ENCODE peak calls at places on chromosomes 11 and 22, in six cellular contexts. X is neuronal stem cell; Z is GM23248; L is fibroblast of lung; U is CD8-positive, alpha-beta T cell; S is lower lobe of right lung. C is an unnamed sample.
A peak's percentile ranks its signal among the peaks of the same experiment; 100 is the strongest.

GRCh38 chr11:32312206-32312817 is 123.0 kb downstream of the WT1 start:
- DNase-seq in X (no peak), Z (peak; percentile 49), L (peak; percentile 53), U (no peak), S (no peak), C (no peak)

GRCh38 chr11:766941-767210 is 10.4 kb downstream of the GATD1 start:
- DNase-seq in X (no peak), Z (no peak), L (no peak), U (no peak), S (no peak), C (no peak)

GRCh38 chr11:72398058-72398758 is 36.1 kb downstream of the CLPB start:
- DNase-seq in X (no peak), Z (no peak), L (no peak), U (peak; percentile 7), S (no peak), C (no peak)

GRCh38 chr11:130217632-130218031 is 58.0 kb downstream of the ST14 start:
- DNase-seq in X (no peak), Z (no peak), L (no peak), U (peak; percentile 42), S (peak; percentile 21), C (no peak)

GRCh38 chr11:13054278-13054677 is 45.2 kb downstream of the RASSF10 start:
- DNase-seq in X (no peak), Z (peak; percentile 41), L (no peak), U (no peak), S (no peak), C (no peak)

GRCh38 chr22:39472570-39473556 is 16.1 kb downstream of the MGAT3 start:
- DNase-seq in X (no peak), Z (no peak), L (no peak), U (no peak), S (no peak), C (no peak)

GRCh38 chr11:117959438-117960149 is 26.6 kb upstream of the IL10RA start:
- DNase-seq in X (no peak), Z (no peak), L (no peak), U (no peak), S (no peak), C (no peak)

GRCh38 chr11:134277176-134278001 is 1.2 kb downstream of the GLB1L3 start:
- DNase-seq in X (no peak), Z (peak; percentile 10), L (no peak), U (peak; percentile 48), S (no peak), C (no peak)

GRCh38 chr11:107609384-107610218 is 18.7 kb downstream of the ELMOD1 start:
- DNase-seq in X (peak; percentile 31), Z (no peak), L (no peak), U (no peak), S (no peak), C (no peak)

GRCh38 chr11:93732237-93732892 is 8.9 kb downstream of the TAF1D start:
- DNase-seq in X (no peak), Z (no peak), L (no peak), U (no peak), S (no peak), C (no peak)

GRCh38 chr11:289145-289705 is 299 bp downstream of the PGGHG start:
- DNase-seq in X (no peak), Z (no peak), L (no peak), U (peak; percentile 57), S (no peak), C (no peak)

GRCh38 chr11:100687630-100688395 is 725 bp downstream of the ARHGAP42 start:
- DNase-seq in X (peak; percentile 70), Z (peak; percentile 84), L (peak; percentile 87), U (no peak), S (peak; percentile 54), C (peak; percentile 69)

GRCh38 chr22:20064140-20064480 is 15.9 kb upstream of the DGCR8 start:
- DNase-seq in X (no peak), Z (no peak), L (no peak), U (no peak), S (no peak), C (no peak)

GRCh38 chr11:131672191-131672590 is 301.8 kb downstream of the NTM start:
- DNase-seq in X (no peak), Z (no peak), L (no peak), U (no peak), S (no peak), C (no peak)

GRCh38 chr11:111259871-111260270 is 14.3 kb downstream of the POU2AF2 start:
- DNase-seq in X (no peak), Z (peak; percentile 34), L (no peak), U (no peak), S (no peak), C (no peak)

GRCh38 chr11:78019808-78020207 is 3.3 kb downstream of the KCTD14 start:
- DNase-seq in X (no peak), Z (no peak), L (no peak), U (no peak), S (no peak), C (no peak)

GRCh38 chr11:112635338-112635737 is 325.9 kb upstream of the NCAM1 start:
- DNase-seq in X (no peak), Z (no peak), L (no peak), U (no peak), S (no peak), C (no peak)

GRCh38 chr11:95512682-95513081 is 276.9 kb downstream of the FAM76B start:
- DNase-seq in X (no peak), Z (peak; percentile 98), L (peak; percentile 96), U (no peak), S (no peak), C (peak; percentile 45)

GRCh38 chr11:18066626-18067025 is 20.6 kb upstream of the TPH1 start:
- DNase-seq in X (no peak), Z (peak; percentile 16), L (peak; percentile 27), U (no peak), S (no peak), C (no peak)

GRCh38 chr22:20422271-20422958 is 15.2 kb downstream of the SCARF2 start:
- DNase-seq in X (no peak), Z (peak; percentile 82), L (no peak), U (no peak), S (peak; percentile 43), C (no peak)

GRCh38 chr22:29719894-29720645 is at the start of gene CABP7:
- DNase-seq in X (no peak), Z (peak; percentile 33), L (no peak), U (no peak), S (no peak), C (no peak)
- H3K4me3 ChIP-seq in X (peak within 1 kb of the TSS; percentile 41), Z (no peak within 1 kb of the TSS), L (no peak within 1 kb of the TSS), U (no peak within 1 kb of the TSS), S (peak within 1 kb of the TSS; percentile 11), C (peak within 1 kb of the TSS; percentile 36)

DNA sequence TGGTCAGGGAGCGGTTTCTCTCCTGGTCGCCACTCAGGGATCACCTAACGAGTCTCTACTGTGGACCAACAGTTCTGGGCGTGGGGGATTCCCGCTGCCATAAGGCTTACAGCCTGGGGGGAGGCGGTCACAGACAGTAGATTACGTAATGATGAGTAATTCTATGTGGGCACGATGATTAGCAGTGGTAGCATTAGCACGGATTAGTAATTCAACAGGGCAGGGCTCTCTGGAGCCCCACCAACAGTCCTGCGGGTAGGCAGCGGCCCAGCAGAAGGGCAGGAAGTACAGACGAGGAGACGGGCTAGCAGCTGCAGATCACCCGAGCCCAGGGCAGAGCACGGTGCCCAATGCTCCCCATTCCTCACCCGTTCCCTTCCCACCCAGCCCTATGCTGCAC is 3.6 kb downstream of the SHISAL1 start:
- DNase-seq in X (no peak), Z (peak; percentile 99), L (peak; percentile 89), U (no peak), S (no peak), C (peak; percentile 73)
- H3K27me3 ChIP-seq in X (no peaks in the 10 kb centered on the region), Z (no peaks in the 10 kb centered on the region), L (no peaks in the 10 kb centered on the region), U (no peaks in the 10 kb centered on the region), S (no peaks in the 10 kb centered on the region), C (no peaks in the 10 kb centered on the region)

GRCh38 chr11:66292543-66293332 is 1.0 kb downstream of the TMEM151A start:
- DNase-seq in X (no peak), Z (no peak), L (no peak), U (no peak), S (no peak), C (no peak)
- H3K4me3 ChIP-seq in X (no peak overlapping the region), Z (no peak overlapping the region), L (no peak overlapping the region), U (no peak overlapping the region), S (peak overlapping the region; percentile 51), C (no peak overlapping the region)

GRCh38 chr11:1863352-1864215 is 10.7 kb downstream of the LSP1 start:
- DNase-seq in X (peak; percentile 58), Z (peak; percentile 89), L (peak; percentile 92), U (no peak), S (peak; percentile 79), C (peak; percentile 95)
- H3K27me3 ChIP-seq in X (no peaks in the 10 kb centered on the region), Z (peaks cover 9% of the 10 kb centered on the region), L (peaks cover 5% of the 10 kb centered on the region), U (no peaks in the 10 kb centered on the region), S (peaks cover 4% of the 10 kb centered on the region), C (no peaks in the 10 kb centered on the region)

C was measured in right cardiac atrium.